ENCODE peak calls at places on chromosomes 16 and 17, in five cellular contexts. N is gastrocnemius medialis, K is keratinocyte, P is heart right ventricle, J is mucosa of descending colon. A is an unnamed sample.

GRCh38 chr16:11420895-11421294 is 75.6 kb downstream of the RMI2 start:
- DNase-seq in K (no peak), J (no peak), P (no peak), N (no peak), A (no peak)

GRCh38 chr16:23432176-23433128 is 20.5 kb downstream of the COG7 start:
- DNase-seq in J (no peak), N (no peak), P (no peak), K (no peak), A (no peak)

GRCh38 chr17:43314582-43314981 is 80.8 kb upstream of the RNU2-1 start:
- DNase-seq in J (no peak), K (no peak), P (no peak), N (no peak), A (no peak)

GRCh38 chr17:8846768-8847211 is 20.7 kb downstream of the PIK3R6 start:
- DNase-seq in J (no peak), K (no peak), P (no peak), N (no peak), A (peak)

GRCh38 chr17:46978489-46979022 is 497 bp downstream of the RPRML start:
- DNase-seq in K (no peak), P (no peak), J (no peak), N (no peak), A (peak)

GRCh38 chr16:15044286-15044685 is 11.6 kb downstream of the NTAN1 start:
- DNase-seq in J (no peak), K (no peak), N (no peak), P (no peak), A (no peak)

GRCh38 chr17:57945999-57946797 is 9.0 kb downstream of the CUEDC1 start:
- DNase-seq in N (no peak), P (no peak), J (no peak), K (no peak), A (no peak)

GRCh38 chr16:17359778-17360177 is 111.0 kb downstream of the XYLT1 start:
- DNase-seq in N (no peak), K (no peak), J (no peak), P (no peak), A (no peak)

GRCh38 chr16:78742501-78743283 is 643.2 kb downstream of the WWOX start:
- DNase-seq in N (no peak), J (peak), P (no peak), K (no peak), A (no peak)

GRCh38 chr17:34091975-34092374 is 163.1 kb upstream of the CCL2 start:
- DNase-seq in N (no peak), J (no peak), P (no peak), K (no peak), A (no peak)

GRCh38 chr16:30697264-30698138 is 1.5 kb upstream of the SRCAP start:
- DNase-seq in N (peak), J (no peak), K (no peak), P (no peak), A (peak)

GRCh38 chr17:77186141-77186604 is 45.4 kb downstream of the SEC14L1 start:
- DNase-seq in P (peak), N (no peak), J (no peak), K (no peak), A (peak)

GRCh38 chr16:89911375-89911774 is 7.3 kb upstream of the MC1R start:
- DNase-seq in N (no peak), P (no peak), J (no peak), K (no peak), A (no peak)

GRCh38 chr16:85237817-85238216 is 125.5 kb upstream of the CIBAR2 start:
- DNase-seq in N (no peak), P (no peak), J (no peak), K (no peak), A (no peak)

GRCh38 chr16:69384974-69385373 is 833 bp downstream of the TERF2 start:
- DNase-seq in P (no peak), K (no peak), N (no peak), J (no peak), A (no peak)

GRCh38 chr16:21088646-21089538 is 61.8 kb downstream of the DNAH3 start:
- DNase-seq in N (no peak), J (no peak), P (no peak), K (no peak), A (no peak)

GRCh38 chr16:59697746-59698145 is 963.6 kb upstream of the GOT2 start:
- DNase-seq in P (no peak), K (no peak), N (no peak), J (no peak), A (no peak)

GRCh38 chr16:87045462-87046216 is 271.6 kb downstream of the C16orf95 start:
- DNase-seq in P (no peak), N (no peak), K (no peak), J (no peak), A (peak)

GRCh38 chr16:81174644-81175324 is 63.7 kb upstream of the BCO1 start:
- DNase-seq in P (no peak), K (peak), N (no peak), J (no peak), A (no peak)
- H3K4me3 ChIP-seq in P (no peak), K (no peak), N (no peak), J (no peak), A (no peak)

GRCh38 chr16:75111514-75112280 is 4.9 kb downstream of the LDHD start:
- DNase-seq in P (no peak), N (no peak), K (no peak), J (no peak), A (no peak)

GRCh38 chr16:75107505-75107904 is 9.1 kb downstream of the LDHD start:
- DNase-seq in P (no peak), N (no peak), K (no peak), J (no peak), A (peak)

GRCh38 chr16:75108792-75109731 is 7.5 kb downstream of the LDHD start:
- DNase-seq in P (peak), J (peak), K (peak), N (peak), A (peak)

GRCh38 chr16:75110637-75111513 is 5.7 kb downstream of the LDHD start:
- DNase-seq in J (peak), K (peak), P (peak), N (peak), A (peak)

GRCh38 chr16:75109732-75110243 is 6.8 kb downstream of the LDHD start:
- DNase-seq in N (peak), P (peak), J (peak), K (no peak), A (peak)
- H3K4me3 ChIP-seq in N (peak), P (no peak), J (no peak), K (no peak), A (no peak)

GRCh38 chr17:73200476-73200875 is 7.6 kb downstream of the COG1 start:
- DNase-seq in N (no peak), P (no peak), J (no peak), K (no peak), A (no peak)

GRCh38 chr17:73201215-73202069 is 8.6 kb downstream of the COG1 start:
- DNase-seq in N (no peak), K (no peak), P (peak), J (no peak), A (no peak)

GRCh38 chr17:73205326-73205980 is 12.6 kb downstream of the COG1 start:
- DNase-seq in J (no peak), N (no peak), P (no peak), K (no peak), A (no peak)

GRCh38 chr17:73203135-73203787 is 10.4 kb downstream of the COG1 start:
- DNase-seq in N (no peak), P (no peak), J (peak), K (no peak), A (no peak)

GRCh38 chr17:73203788-73204479 is 11.1 kb downstream of the COG1 start:
- DNase-seq in K (no peak), N (no peak), J (no peak), P (no peak), A (no peak)
- H3K4me3 ChIP-seq in K (no peak), N (no peak), J (no peak), P (no peak), A (no peak)

GRCh38 chr17:19614900-19615299 is 33.7 kb upstream of the ALDH3A2 start:
- DNase-seq in K (no peak), P (no peak), N (no peak), J (no peak), A (no peak)

GRCh38 chr17:19613979-19614378 is 34.6 kb upstream of the ALDH3A2 start:
- DNase-seq in J (no peak), K (no peak), P (no peak), N (no peak), A (no peak)

DNA sequence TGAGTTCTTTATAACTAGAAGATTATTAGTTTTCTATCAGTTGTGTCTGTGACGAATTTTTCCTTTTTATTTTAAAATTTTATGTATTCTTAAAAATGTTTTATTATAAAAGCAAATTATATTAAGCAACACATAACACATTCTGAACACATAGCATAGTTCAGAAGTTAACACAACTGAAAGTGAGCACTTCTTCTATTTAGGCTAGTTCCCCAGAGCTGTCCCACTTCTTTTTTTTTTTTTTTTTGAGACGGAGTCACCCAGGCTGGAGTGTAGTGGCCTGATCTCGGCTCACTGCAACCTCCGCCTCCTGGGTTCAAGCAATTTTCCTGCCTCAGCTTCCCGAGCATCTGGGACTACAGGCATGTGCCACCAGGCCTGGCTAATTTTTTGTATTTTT is 37.7 kb upstream of the ALDH3A2 start:
- DNase-seq in P (no peak), K (no peak), J (no peak), N (no peak), A (no peak)
- H3K4me3 ChIP-seq in P (no peak), K (no peak), J (no peak), N (no peak), A (no peak)

GRCh38 chr17:81341347-81342061 is 46.4 kb upstream of the SLC38A10 start:
- DNase-seq in K (no peak), N (no peak), P (no peak), J (no peak), A (peak)
- H3K4me3 ChIP-seq in K (peak), N (peak), P (peak), J (no peak), A (peak)

GRCh38 chr16:57155702-57156350 is 30.0 kb downstream of the PSME3IP1 start:
- DNase-seq in P (no peak), N (no peak), K (no peak), J (no peak), A (no peak)
- H3K4me3 ChIP-seq in P (no peak), N (no peak), K (no peak), J (no peak), A (no peak)

GRCh38 chr16:2798723-2799204 is 494 bp downstream of the PRSS41 start:
- DNase-seq in P (no peak), J (no peak), K (no peak), N (no peak), A (no peak)
- H3K4me3 ChIP-seq in P (no peak), J (no peak), K (no peak), N (no peak), A (no peak)